ENCODE peak calls at places on chromosomes 12 and 14, in four cellular contexts. One of them, this sample, is unnamed.

GRCh38 chr12:80186727-80187217 is 87.4 kb downstream of the OTOGL start:
- DNase-seq in foreskin fibroblast: peak; percentile 94
- DNase-seq in GM13976: peak; percentile 30
- DNase-seq in tibial artery: peak; percentile 69
- DNase-seq in this sample: no peak

GRCh38 chr14:57747036-57747435 is 118.9 kb downstream of the SLC35F4 start:
- DNase-seq in foreskin fibroblast: no peak
- DNase-seq in GM13976: no peak
- DNase-seq in tibial artery: no peak
- DNase-seq in this sample: no peak

GRCh38 chr12:92065018-92065499 is 80.6 kb downstream of the BTG1 start:
- DNase-seq in foreskin fibroblast: peak; percentile 39
- DNase-seq in GM13976: no peak
- DNase-seq in tibial artery: no peak
- DNase-seq in this sample: no peak

GRCh38 chr12:32284561-32284960 is 114.8 kb upstream of the FGD4 start:
- DNase-seq in foreskin fibroblast: no peak
- DNase-seq in GM13976: no peak
- DNase-seq in tibial artery: no peak
- DNase-seq in this sample: no peak

GRCh38 chr12:12696562-12697383 is 790 bp upstream of the GPR19 start:
- DNase-seq in foreskin fibroblast: peak; percentile 91
- DNase-seq in GM13976: peak; percentile 79
- DNase-seq in tibial artery: peak; percentile 94
- DNase-seq in this sample: no peak

GRCh38 chr12:108285016-108285415 is 54.1 kb downstream of the CMKLR1 start:
- DNase-seq in foreskin fibroblast: no peak
- DNase-seq in GM13976: no peak
- DNase-seq in tibial artery: no peak
- DNase-seq in this sample: no peak

GRCh38 chr14:104657563-104658324 is 31.7 kb upstream of the INF2 start:
- DNase-seq in foreskin fibroblast: no peak
- DNase-seq in GM13976: peak; percentile 75
- DNase-seq in tibial artery: no peak
- DNase-seq in this sample: no peak

GRCh38 chr12:120783197-120783596 is 57.6 kb downstream of the ACADS start:
- DNase-seq in foreskin fibroblast: peak; percentile 75
- DNase-seq in GM13976: no peak
- DNase-seq in tibial artery: no peak
- DNase-seq in this sample: no peak

GRCh38 chr12:125065021-125065752 is at the start of gene AACS:
- DNase-seq in foreskin fibroblast: peak; percentile 87
- DNase-seq in GM13976: peak; percentile 98
- DNase-seq in tibial artery: peak; percentile 82
- DNase-seq in this sample: peak; percentile 85
- TF ChIP-seq CTCF in foreskin fibroblast: no peak
- TF ChIP-seq CTCF in GM13976: no peak
- TF ChIP-seq CTCF in tibial artery: no peak
- TF ChIP-seq CTCF in this sample: no peak

GRCh38 chr14:70315942-70316341 is 43.5 kb downstream of the COX16 start:
- DNase-seq in foreskin fibroblast: no peak
- DNase-seq in GM13976: no peak
- DNase-seq in tibial artery: no peak
- DNase-seq in this sample: no peak
- TF ChIP-seq CTCF in foreskin fibroblast: no peak
- TF ChIP-seq CTCF in GM13976: no peak
- TF ChIP-seq CTCF in tibial artery: no peak
- TF ChIP-seq CTCF in this sample: no peak

GRCh38 chr14:35855886-35856481 is 29.8 kb downstream of the BRMS1L start:
- DNase-seq in foreskin fibroblast: peak; percentile 7
- DNase-seq in GM13976: peak; percentile 47
- DNase-seq in tibial artery: no peak
- DNase-seq in this sample: no peak
- TF ChIP-seq CTCF in foreskin fibroblast: no peak
- TF ChIP-seq CTCF in GM13976: no peak
- TF ChIP-seq CTCF in tibial artery: no peak
- TF ChIP-seq CTCF in this sample: no peak

GRCh38 chr14:53953002-53953827 is 3.4 kb downstream of the BMP4 start:
- DNase-seq in foreskin fibroblast: peak; percentile 96
- DNase-seq in GM13976: peak; percentile 90
- DNase-seq in tibial artery: peak; percentile 94
- DNase-seq in this sample: no peak

GRCh38 chr14:53955234-53955556 is 1.4 kb downstream of the BMP4 start:
- DNase-seq in foreskin fibroblast: no peak
- DNase-seq in GM13976: no peak
- DNase-seq in tibial artery: no peak
- DNase-seq in this sample: no peak

GRCh38 chr14:53954551-53955233 is 1.9 kb downstream of the BMP4 start:
- DNase-seq in foreskin fibroblast: peak; percentile 78
- DNase-seq in GM13976: no peak
- DNase-seq in tibial artery: peak; percentile 71
- DNase-seq in this sample: no peak

GRCh38 chr14:53952533-53952932 is 4.1 kb downstream of the BMP4 start:
- DNase-seq in foreskin fibroblast: peak; percentile 34
- DNase-seq in GM13976: no peak
- DNase-seq in tibial artery: no peak
- DNase-seq in this sample: no peak

GRCh38 chr14:53953828-53954550 is 2.6 kb downstream of the BMP4 start:
- DNase-seq in foreskin fibroblast: peak; percentile 84
- DNase-seq in GM13976: no peak
- DNase-seq in tibial artery: peak; percentile 83
- DNase-seq in this sample: no peak
- TF ChIP-seq CTCF in foreskin fibroblast: no peak
- TF ChIP-seq CTCF in GM13976: no peak
- TF ChIP-seq CTCF in tibial artery: no peak
- TF ChIP-seq CTCF in this sample: no peak

DNA sequence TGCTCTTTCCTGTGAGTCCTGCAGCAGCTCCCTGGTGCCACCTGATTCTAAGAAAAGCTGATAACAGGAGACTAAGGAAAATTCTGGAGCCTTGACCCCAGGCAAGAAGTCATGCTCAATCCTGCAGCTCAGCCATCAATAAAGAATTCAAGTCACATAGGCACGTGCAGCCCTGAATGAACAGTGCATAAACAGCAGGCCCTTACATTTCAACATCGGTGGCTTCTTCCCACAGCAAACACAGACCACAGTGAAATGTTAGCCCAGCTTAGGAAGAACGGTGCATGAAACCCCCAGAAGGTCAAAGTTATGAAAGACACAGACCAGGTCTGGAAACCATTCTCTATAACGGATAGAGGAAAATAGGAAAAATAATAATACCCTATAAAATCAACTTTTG is 10.5 kb downstream of the CINP start:
- DNase-seq in foreskin fibroblast: no peak
- DNase-seq in GM13976: no peak
- DNase-seq in tibial artery: no peak
- DNase-seq in this sample: no peak
- TF ChIP-seq CTCF in foreskin fibroblast: no peak
- TF ChIP-seq CTCF in GM13976: no peak
- TF ChIP-seq CTCF in tibial artery: no peak
- TF ChIP-seq CTCF in this sample: no peak

GRCh38 chr12:102543494-102543893 is 63.1 kb upstream of the IGF1 start:
- DNase-seq in foreskin fibroblast: peak; percentile 28
- DNase-seq in GM13976: no peak
- DNase-seq in tibial artery: no peak
- DNase-seq in this sample: no peak
- TF ChIP-seq CTCF in foreskin fibroblast: peak; percentile 17
- TF ChIP-seq CTCF in GM13976: peak; percentile 20
- TF ChIP-seq CTCF in tibial artery: no peak
- TF ChIP-seq CTCF in this sample: peak; percentile 10

This sample was measured in D721Med.